ENCODE peak calls at places on chromosomes 7 and 10, in seven cellular contexts. L is frontal cortex, X is cardiac fibroblast, A is cerebellar cortex, J is Right ventricle myocardium superior, K is nucleus accumbens, S is C1 segment of cervical spinal cord. T is an unnamed sample.

GRCh38 chr7:150380463-150380862 is 1.3 kb downstream of the ZNF775 start:
- DNase-seq in A (no peak), S (no peak), L (no peak), J (no peak), X (no peak), K (no peak), T (no peak)

GRCh38 chr7:96380111-96380512 is 58.2 kb upstream of the SLC25A13 start:
- DNase-seq in X (no peak), A (no peak), K (no peak), J (no peak), S (no peak), L (no peak), T (no peak)

GRCh38 chr10:119342017-119342734 is 134.8 kb downstream of the GRK5 start:
- DNase-seq in L (no peak), A (no peak), S (no peak), X (peak; percentile 35), K (no peak), J (peak; percentile 89), T (peak; percentile 20)

GRCh38 chr7:130878785-130879184 is 144.8 kb upstream of the KLF14 start:
- DNase-seq in K (no peak), X (no peak), A (no peak), S (no peak), J (no peak), L (no peak), T (no peak)

GRCh38 chr7:84200859-84201258 is 6.3 kb upstream of the SEMA3A start:
- DNase-seq in L (no peak), S (no peak), A (no peak), X (peak; percentile 38), K (no peak), J (no peak), T (no peak)

GRCh38 chr7:3597243-3597642 is 296.2 kb downstream of the SDK1 start:
- DNase-seq in L (no peak), S (no peak), K (no peak), X (no peak), A (no peak), J (no peak), T (no peak)

GRCh38 chr7:15305002-15305600 is 256.7 kb downstream of the AGMO start:
- DNase-seq in S (no peak), X (peak; percentile 78), K (no peak), A (peak; percentile 29), J (peak; percentile 43), L (no peak), T (no peak)

GRCh38 chr10:50592961-50593418 is 30.8 kb downstream of the SGMS1 start:
- DNase-seq in J (no peak), L (no peak), K (no peak), S (no peak), A (peak; percentile 33), X (peak; percentile 38), T (no peak)

GRCh38 chr7:117349545-117349944 is 26.7 kb upstream of the WNT2 start:
- DNase-seq in X (no peak), L (no peak), K (no peak), A (no peak), J (no peak), S (no peak), T (no peak)